ENCODE peak calls at places on chromosomes 6 and 20, in eight cellular contexts. I is NCI-H1092, K is lung, Y is hypothalamus, V is psoas muscle, U is NCI-H1417, E is T-helper 2 cell, M is GM06990. X is an unnamed sample.

GRCh38 chr6:30818426-30818841 is 65.9 kb upstream of the DDR1 start:
- DNase-seq in U (no peak), E (no peak), Y (no peak), V (no peak), M (no peak), I (no peak), K (no peak), X (no peak)

GRCh38 chr6:17536586-17536985 is 63.5 kb upstream of the FAM8A1 start:
- DNase-seq in U (no peak), M (no peak), K (no peak), I (no peak), Y (no peak), V (no peak), E (no peak), X (no peak)

GRCh38 chr20:22815206-22815551 is 219.9 kb upstream of the SSTR4 start:
- DNase-seq in V (no peak), E (no peak), U (no peak), I (no peak), Y (no peak), M (no peak), K (no peak), X (no peak)

GRCh38 chr6:24394777-24395437 is 7.8 kb upstream of the MRS2 start:
- DNase-seq in V (no peak), M (no peak), U (no peak), Y (no peak), E (no peak), K (no peak), I (no peak), X (no peak)

GRCh38 chr6:109243863-109244825 is 138.1 kb downstream of the CD164 start:
- DNase-seq in Y (no peak), M (no peak), U (no peak), K (no peak), V (no peak), I (no peak), E (no peak), X (no peak)

GRCh38 chr6:72218125-72218524 is 331.8 kb downstream of the RIMS1 start:
- DNase-seq in Y (no peak), V (no peak), M (no peak), K (no peak), U (peak), I (no peak), E (no peak), X (peak)

GRCh38 chr6:79040083-79040482 is 38.0 kb downstream of the PHIP start:
- DNase-seq in K (no peak), E (no peak), Y (no peak), I (no peak), V (no peak), U (no peak), M (peak), X (no peak)

GRCh38 chr20:61543931-61544745 is 292.1 kb downstream of the CDH4 start:
- DNase-seq in E (no peak), V (no peak), M (no peak), Y (no peak), U (no peak), K (no peak), I (no peak), X (no peak)

GRCh38 chr6:156729248-156729647 is 47.9 kb upstream of the ARID1B start:
- DNase-seq in Y (no peak), M (peak), K (no peak), E (no peak), I (no peak), V (no peak), U (no peak), X (no peak)

GRCh38 chr6:130537447-130537846 is 171.6 kb downstream of the TMEM200A start:
- DNase-seq in I (no peak), Y (no peak), K (no peak), E (no peak), M (no peak), V (no peak), U (no peak), X (no peak)

GRCh38 chr20:50409495-50409894 is 100.7 kb upstream of the PTPN1 start:
- DNase-seq in V (no peak), U (no peak), Y (no peak), I (no peak), M (no peak), K (no peak), E (no peak), X (no peak)

GRCh38 chr20:38217791-38218565 is 42.6 kb downstream of the KIAA1755 start:
- DNase-seq in K (no peak), M (no peak), E (no peak), Y (no peak), I (no peak), U (no peak), V (no peak), X (no peak)

GRCh38 chr6:84773431-84774173 is 9.2 kb upstream of the TBX18 start:
- DNase-seq in Y (no peak), I (no peak), E (no peak), V (peak), U (no peak), K (no peak), M (peak), X (no peak)

GRCh38 chr6:1870267-1870666 is 260.6 kb downstream of the FOXC1 start:
- DNase-seq in V (no peak), Y (no peak), K (no peak), U (no peak), E (no peak), M (no peak), I (no peak), X (no peak)

GRCh38 chr20:57342829-57343228 is 8.2 kb upstream of the RAE1 start:
- DNase-seq in Y (no peak), M (no peak), U (no peak), E (no peak), K (no peak), I (no peak), V (no peak), X (no peak)

GRCh38 chr6:22153384-22154158 is 143.3 kb downstream of the PRL start:
- DNase-seq in V (no peak), Y (no peak), M (no peak), K (no peak), I (no peak), U (no peak), E (no peak), X (no peak)

GRCh38 chr6:119351005-119351394 is 1.4 kb upstream of the MAN1A1 start:
- DNase-seq in I (no peak), M (no peak), E (no peak), V (no peak), K (no peak), Y (no peak), U (no peak), X (no peak)

GRCh38 chr6:41939848-41940758 is 1.5 kb downstream of the CCND3 start:
- DNase-seq in K (peak), I (no peak), U (no peak), V (no peak), E (no peak), Y (no peak), M (no peak), X (no peak)

GRCh38 chr20:48224531-48224930 is 439.2 kb upstream of the SULF2 start:
- DNase-seq in E (no peak), M (no peak), V (no peak), K (no peak), I (no peak), Y (no peak), U (no peak), X (no peak)

GRCh38 chr6:104325341-104326172 is 534.2 kb downstream of the HACE1 start:
- DNase-seq in K (no peak), V (no peak), E (no peak), I (no peak), M (no peak), Y (no peak), U (peak), X (no peak)

GRCh38 chr6:15247214-15247749 is 1.4 kb downstream of the JARID2 start:
- DNase-seq in M (no peak), K (no peak), U (no peak), V (no peak), Y (no peak), E (no peak), I (no peak), X (no peak)

GRCh38 chr6:48542191-48542590 is 431.2 kb upstream of the PTCHD4 start:
- DNase-seq in K (no peak), E (no peak), Y (no peak), I (no peak), U (no peak), V (no peak), M (no peak), X (no peak)

GRCh38 chr20:59446361-59446760 is 145.9 kb downstream of the EDN3 start:
- DNase-seq in E (no peak), Y (no peak), U (no peak), M (no peak), I (no peak), V (no peak), K (no peak), X (no peak)

GRCh38 chr6:144087789-144088426 is 7.5 kb downstream of the SF3B5 start:
- DNase-seq in V (no peak), Y (no peak), I (no peak), U (no peak), K (no peak), M (no peak), E (no peak), X (no peak)

GRCh38 chr6:103017878-103018277 is 1624.4 kb downstream of the GRIK2 start:
- DNase-seq in M (no peak), U (no peak), V (no peak), E (no peak), K (no peak), I (no peak), Y (no peak), X (no peak)

GRCh38 chr6:119830494-119831295 is 481.1 kb upstream of the MAN1A1 start:
- DNase-seq in M (no peak), I (no peak), V (no peak), Y (no peak), K (no peak), E (no peak), U (peak), X (no peak)

GRCh38 chr6:3861424-3861823 is 12.3 kb downstream of the FAM50B start:
- DNase-seq in U (no peak), E (no peak), K (no peak), I (no peak), M (no peak), V (no peak), Y (no peak), X (no peak)

GRCh38 chr6:57276946-57277345 is 40.5 kb upstream of the PRIM2 start:
- DNase-seq in M (no peak), Y (no peak), E (no peak), I (no peak), U (no peak), V (no peak), K (no peak), X (no peak)

GRCh38 chr20:17662333-17663039 is 19.6 kb downstream of the RRBP1 start:
- DNase-seq in U (no peak), V (no peak), I (no peak), E (no peak), K (no peak), M (no peak), Y (no peak), X (no peak)

GRCh38 chr20:48131581-48131980 is 346.3 kb upstream of the SULF2 start:
- DNase-seq in Y (no peak), U (no peak), E (no peak), M (no peak), I (no peak), K (no peak), V (no peak), X (no peak)

GRCh38 chr20:3888622-3889488 is at the start of gene PANK2:
- DNase-seq in U (peak), E (peak), Y (peak), V (peak), I (peak), K (peak), M (peak), X (peak)

GRCh38 chr20:22379472-22379871 is 204.9 kb downstream of the FOXA2 start:
- DNase-seq in E (no peak), I (no peak), K (no peak), V (no peak), Y (no peak), M (no peak), U (no peak), X (no peak)

GRCh38 chr6:14217728-14218637 is 100.4 kb downstream of the CD83 start:
- DNase-seq in Y (no peak), V (no peak), K (peak), I (no peak), E (no peak), M (no peak), U (no peak), X (no peak)

GRCh38 chr20:59646487-59646886 is 42.1 kb downstream of the PHACTR3 start:
- DNase-seq in E (no peak), M (no peak), V (no peak), U (no peak), I (no peak), Y (no peak), K (peak), X (no peak)

GRCh38 chr6:170049641-170050491 is 241.0 kb downstream of the DLL1 start:
- DNase-seq in V (peak), M (no peak), I (no peak), E (no peak), Y (peak), U (no peak), K (peak), X (no peak)

GRCh38 chr20:59006167-59006863 is 739 bp downstream of the CTSZ start:
- DNase-seq in Y (no peak), K (no peak), M (peak), V (peak), E (no peak), U (no peak), I (no peak), X (no peak)

GRCh38 chr20:46562373-46563169 is 12.1 kb upstream of the OCSTAMP start:
- DNase-seq in Y (peak), E (peak), M (no peak), I (peak), U (peak), K (peak), V (peak), X (peak)

GRCh38 chr20:50745634-50746137 is 14.3 kb downstream of the PARD6B start:
- DNase-seq in Y (no peak), M (no peak), U (no peak), K (no peak), I (no peak), V (no peak), E (no peak), X (no peak)

GRCh38 chr6:10763006-10763405 is 15.4 kb downstream of the TMEM14B start:
- DNase-seq in I (no peak), V (no peak), K (no peak), U (no peak), E (no peak), Y (no peak), M (no peak), X (no peak)

GRCh38 chr20:41078329-41078728 is 49.7 kb downstream of the TOP1 start:
- DNase-seq in I (no peak), K (no peak), M (no peak), U (no peak), Y (no peak), V (no peak), E (no peak), X (no peak)

X was measured in hippocampal formation.